ENCODE peak calls at places on chromosomes 13 and 19, in five cellular contexts. A, Q, Y, H and W are unnamed samples.

GRCh38 chr19:16497042-16497441 is 848 bp downstream of the C19orf44 start:
- DNase-seq in A (no peak), Q (no peak), Y (no peak), H (no peak), W (no peak)

GRCh38 chr13:102863590-102863989 is 17.8 kb downstream of the ERCC5 start:
- DNase-seq in A (no peak), Q (no peak), Y (no peak), H (no peak), W (no peak)

GRCh38 chr13:113148407-113148806 is 10.0 kb upstream of the PROZ start:
- DNase-seq in A (no peak), Q (no peak), Y (no peak), H (no peak), W (no peak)

GRCh38 chr13:48950507-48950886 is 25.2 kb upstream of the FNDC3A start:
- DNase-seq in A (peak), Q (no peak), Y (no peak), H (no peak), W (no peak)

GRCh38 chr13:66264976-66265375 is 965.2 kb downstream of the PCDH9 start:
- DNase-seq in A (no peak), Q (no peak), Y (no peak), H (no peak), W (no peak)

GRCh38 chr13:42405665-42406390 is 133.9 kb downstream of the AKAP11 start:
- DNase-seq in A (no peak), Q (no peak), Y (peak), H (no peak), W (no peak)

GRCh38 chr19:17026041-17026658 is 460 bp downstream of the CPAMD8 start:
- DNase-seq in A (no peak), Q (peak), Y (no peak), H (no peak), W (no peak)

GRCh38 chr13:104466016-104466415 is 1399.8 kb upstream of the SLC10A2 start:
- DNase-seq in A (no peak), Q (no peak), Y (no peak), H (no peak), W (no peak)

GRCh38 chr19:49421039-49421877 is 2.0 kb downstream of the PTH2 start:
- DNase-seq in A (no peak), Q (peak), Y (no peak), H (peak), W (peak)

GRCh38 chr19:36090930-36091695 is 19.8 kb upstream of the OVOL3 start:
- DNase-seq in A (no peak), Q (no peak), Y (no peak), H (no peak), W (no peak)

GRCh38 chr19:48196321-48196761 is 25.9 kb downstream of the ZSWIM9 start:
- DNase-seq in A (no peak), Q (no peak), Y (no peak), H (no peak), W (no peak)

GRCh38 chr19:7415163-7415856 is 66.6 kb downstream of the ARHGEF18 start:
- DNase-seq in A (peak), Q (no peak), Y (no peak), H (no peak), W (no peak)

GRCh38 chr19:6092329-6093286 is 17.7 kb downstream of the RFX2 start:
- DNase-seq in A (peak), Q (no peak), Y (no peak), H (peak), W (peak)

GRCh38 chr13:38785490-38785889 is 98.6 kb downstream of the FREM2 start:
- DNase-seq in A (no peak), Q (no peak), Y (no peak), H (no peak), W (no peak)

GRCh38 chr19:9586764-9587163 is 2.5 kb upstream of the ZNF121 start:
- DNase-seq in A (peak), Q (peak), Y (peak), H (peak), W (peak)

GRCh38 chr13:54980651-54981050 is 1952.0 kb downstream of the OLFM4 start:
- DNase-seq in A (no peak), Q (no peak), Y (no peak), H (no peak), W (no peak)

GRCh38 chr13:110308377-110309158 is 1.5 kb downstream of the COL4A2 start:
- DNase-seq in A (no peak), Q (peak), Y (no peak), H (no peak), W (no peak)

GRCh38 chr13:101747039-101747438 is 294.6 kb downstream of the ITGBL1 start:
- DNase-seq in A (no peak), Q (no peak), Y (no peak), H (no peak), W (no peak)

GRCh38 chr13:71922191-71922590 is 55.2 kb upstream of the DACH1 start:
- DNase-seq in A (no peak), Q (no peak), Y (no peak), H (no peak), W (no peak)

GRCh38 chr13:88417801-88418200 is 746.6 kb downstream of the SLITRK5 start:
- DNase-seq in A (no peak), Q (no peak), Y (no peak), H (no peak), W (no peak)

GRCh38 chr13:114134111-114134943 is 1.9 kb upstream of the RASA3 start:
- DNase-seq in A (no peak), Q (no peak), Y (no peak), H (no peak), W (no peak)

GRCh38 chr13:98325724-98326123 is 148.7 kb upstream of the RNF113B start:
- DNase-seq in A (no peak), Q (no peak), Y (no peak), H (no peak), W (no peak)

GRCh38 chr13:95128045-95128643 is 173.1 kb downstream of the ABCC4 start:
- DNase-seq in A (peak), Q (no peak), Y (no peak), H (no peak), W (no peak)
- TF ChIP-seq SUZ12 in A (no peak), Q (no peak), Y (no peak), H (no peak), W (no peak)

DNA sequence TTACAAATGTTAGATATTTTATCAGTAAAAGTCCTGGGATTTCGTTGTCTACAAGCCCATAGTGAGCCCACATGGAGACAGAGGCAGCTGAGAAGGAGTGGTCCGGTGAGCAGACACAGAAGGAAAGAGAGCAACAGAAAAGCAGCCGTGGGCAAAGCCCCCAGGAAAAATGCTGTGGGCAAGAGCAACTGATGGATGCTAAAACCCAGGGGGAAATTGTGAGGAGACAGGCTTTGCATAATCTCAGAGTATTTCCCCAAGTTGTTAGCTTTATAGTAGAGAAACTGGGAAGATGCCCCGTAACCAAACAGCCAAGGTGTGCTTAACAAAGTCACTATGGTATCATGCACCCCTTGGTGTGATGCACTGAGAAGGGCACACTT is 35.1 kb downstream of the GJA3 start:
- DNase-seq in A (no peak), Q (no peak), Y (no peak), H (no peak), W (no peak)
- TF ChIP-seq SUZ12 in A (no peak), Q (no peak), Y (no peak), H (no peak), W (no peak)

GRCh38 chr19:53897459-53897858 is 11.6 kb upstream of the CACNG7 start:
- DNase-seq in A (no peak), Q (no peak), Y (no peak), H (no peak), W (no peak)

GRCh38 chr19:53898166-53898565 is 10.9 kb upstream of the CACNG7 start:
- DNase-seq in A (no peak), Q (no peak), Y (no peak), H (no peak), W (no peak)

GRCh38 chr19:53900191-53900860 is 8.8 kb upstream of the CACNG7 start:
- DNase-seq in A (no peak), Q (no peak), Y (no peak), H (no peak), W (no peak)

GRCh38 chr19:53896682-53897081 is 12.4 kb upstream of the CACNG7 start:
- DNase-seq in A (no peak), Q (no peak), Y (no peak), H (no peak), W (no peak)

GRCh38 chr19:53898680-53899341 is 10.3 kb upstream of the CACNG7 start:
- DNase-seq in A (no peak), Q (peak), Y (no peak), H (peak), W (peak)
- TF ChIP-seq SUZ12 in A (no peak), Q (no peak), Y (no peak), H (no peak), W (no peak)

GRCh38 chr13:28283600-28283999 is 145.3 kb downstream of the PAN3 start:
- DNase-seq in A (no peak), Q (no peak), Y (no peak), H (no peak), W (no peak)

GRCh38 chr13:28282451-28282850 is 144.1 kb downstream of the PAN3 start:
- DNase-seq in A (no peak), Q (no peak), Y (peak), H (no peak), W (no peak)

GRCh38 chr13:28286263-28286662 is 147.9 kb downstream of the PAN3 start:
- DNase-seq in A (no peak), Q (no peak), Y (peak), H (no peak), W (no peak)
- TF ChIP-seq SUZ12 in A (no peak), Q (no peak), Y (no peak), H (no peak), W (no peak)

GRCh38 chr19:42251572-42251990 is 3.3 kb downstream of the ERF start:
- DNase-seq in A (no peak), Q (no peak), Y (no peak), H (no peak), W (no peak)

GRCh38 chr19:42254083-42254849 is 662 bp downstream of the ERF start:
- DNase-seq in A (peak), Q (peak), Y (no peak), H (peak), W (no peak)

GRCh38 chr19:42250666-42251531 is 4.0 kb downstream of the ERF start:
- DNase-seq in A (no peak), Q (no peak), Y (no peak), H (no peak), W (no peak)

GRCh38 chr19:42253245-42254082 is 1.5 kb downstream of the ERF start:
- DNase-seq in A (peak), Q (peak), Y (no peak), H (peak), W (no peak)

GRCh38 chr19:42252365-42253244 is 2.3 kb downstream of the ERF start:
- DNase-seq in A (no peak), Q (no peak), Y (no peak), H (no peak), W (no peak)
- TF ChIP-seq SUZ12 in A (no peak), Q (no peak), Y (no peak), H (no peak), W (no peak)

GRCh38 chr19:46916971-46917370 is 56.2 kb downstream of the ARHGAP35 start:
- DNase-seq in A (no peak), Q (no peak), Y (peak), H (no peak), W (no peak)

GRCh38 chr19:46913198-46913851 is 52.5 kb downstream of the ARHGAP35 start:
- DNase-seq in A (no peak), Q (no peak), Y (no peak), H (no peak), W (no peak)

GRCh38 chr19:46911456-46911855 is 50.7 kb downstream of the ARHGAP35 start:
- DNase-seq in A (no peak), Q (no peak), Y (no peak), H (no peak), W (no peak)

GRCh38 chr19:46915386-46915785 is 54.6 kb downstream of the ARHGAP35 start:
- DNase-seq in A (peak), Q (no peak), Y (no peak), H (no peak), W (no peak)

DNA sequence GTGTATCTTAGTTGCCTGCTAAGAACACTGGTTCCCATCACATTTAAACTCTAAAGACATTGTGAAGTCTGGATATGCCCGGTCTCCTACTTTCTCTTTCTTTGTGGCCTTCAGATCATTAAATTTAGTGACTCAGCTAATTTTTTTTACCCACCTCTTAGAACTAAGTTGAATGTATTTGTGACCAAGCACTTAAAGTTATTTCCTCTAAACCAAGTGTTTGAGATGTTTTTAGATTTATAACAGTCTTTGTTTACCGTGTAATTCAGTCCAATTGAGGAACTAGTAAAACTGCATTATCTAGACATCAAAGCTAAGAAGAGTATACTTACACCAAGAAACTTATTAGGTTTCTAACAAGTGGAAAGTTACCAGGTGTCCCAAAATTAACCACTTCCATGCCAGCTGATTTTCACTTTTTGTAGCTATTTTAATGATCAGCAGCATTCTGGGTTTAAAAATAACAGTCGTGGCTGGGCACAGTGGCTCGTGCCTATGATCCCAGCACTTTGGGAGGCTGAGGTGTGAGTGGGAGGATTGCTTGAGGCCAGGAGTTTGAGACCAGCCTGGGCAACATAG is 53.1 kb downstream of the ARHGAP35 start:
- DNase-seq in A (no peak), Q (no peak), Y (peak), H (no peak), W (no peak)
- TF ChIP-seq SUZ12 in A (no peak), Q (no peak), Y (no peak), H (no peak), W (no peak)

GRCh38 chr19:21848706-21849105 is 12.7 kb upstream of the ZNF43 start:
- DNase-seq in A (no peak), Q (no peak), Y (no peak), H (no peak), W (no peak)
- TF ChIP-seq SUZ12 in A (no peak), Q (no peak), Y (no peak), H (no peak), W (no peak)

GRCh38 chr19:18322318-18322758 is 538 bp downstream of the LSM4 start:
- DNase-seq in A (peak), Q (no peak), Y (no peak), H (no peak), W (no peak)
- TF ChIP-seq SUZ12 in A (no peak), Q (no peak), Y (no peak), H (no peak), W (no peak)

GRCh38 chr19:584240-585001 is 5.3 kb upstream of the HCN2 start:
- DNase-seq in A (no peak), Q (peak), Y (no peak), H (peak), W (peak)
- TF ChIP-seq SUZ12 in A (no peak), Q (peak), Y (no peak), H (no peak), W (no peak)